ENCODE peak calls at places on chromosomes 11 and 22, in six cellular contexts. K, C, Y, N, A and W are unnamed samples.

GRCh38 chr11:128290106-128290840 is 297.1 kb downstream of the ETS1 start:
- DNase-seq in Y (peak), A (peak), C (no peak), K (peak), N (no peak), W (no peak)

GRCh38 chr22:49826603-49827306 is 918 bp downstream of the BRD1 start:
- DNase-seq in K (no peak), Y (no peak), N (no peak), C (no peak), A (no peak), W (no peak)

GRCh38 chr11:121282376-121282775 is 10.2 kb upstream of the SC5D start:
- DNase-seq in C (no peak), Y (no peak), N (no peak), A (no peak), K (no peak), W (no peak)

GRCh38 chr22:37639771-37640590 is 512 bp downstream of the SH3BP1 start:
- DNase-seq in N (no peak), Y (no peak), K (peak), A (no peak), C (peak), W (no peak)

GRCh38 chr11:25733777-25734176 is 598.2 kb upstream of the ANO3 start:
- DNase-seq in Y (no peak), A (no peak), C (no peak), K (no peak), N (no peak), W (no peak)

GRCh38 chr22:17132112-17132511 is 11.0 kb upstream of the TMEM121B start:
- DNase-seq in Y (no peak), A (no peak), N (no peak), C (no peak), K (no peak), W (no peak)

GRCh38 chr11:71251761-71252433 is 480 bp downstream of the SHANK2 start:
- DNase-seq in C (no peak), N (no peak), K (peak), A (no peak), Y (no peak), W (peak)

GRCh38 chr11:728901-729491 is 18.3 kb upstream of the TALDO1 start:
- DNase-seq in K (no peak), A (no peak), N (no peak), C (no peak), Y (no peak), W (no peak)

GRCh38 chr11:73344191-73344607 is 32.0 kb upstream of the RELT start:
- DNase-seq in Y (no peak), K (no peak), N (no peak), A (no peak), C (no peak), W (no peak)

GRCh38 chr11:5367461-5368074 is 16.0 kb upstream of the OR51M1 start:
- DNase-seq in Y (no peak), K (no peak), N (no peak), A (no peak), C (no peak), W (no peak)

GRCh38 chr11:17839973-17840611 is 105.5 kb downstream of the KCNC1 start:
- DNase-seq in K (no peak), Y (no peak), C (no peak), A (no peak), N (no peak), W (no peak)

GRCh38 chr11:61270354-61271070 is 24.6 kb downstream of the VWCE start:
- DNase-seq in Y (no peak), A (no peak), N (no peak), K (no peak), C (no peak), W (peak)

GRCh38 chr11:1387961-1388762 is 1.6 kb upstream of the BRSK2 start:
- DNase-seq in N (no peak), C (no peak), K (no peak), Y (peak), A (no peak), W (no peak)

GRCh38 chr11:118921929-118922744 is 3.6 kb downstream of the BCL9L start:
- DNase-seq in K (no peak), A (no peak), C (no peak), Y (peak), N (no peak), W (no peak)

GRCh38 chr11:34790620-34791019 is 125.6 kb downstream of the APIP start:
- DNase-seq in Y (no peak), N (no peak), K (no peak), C (no peak), A (no peak), W (no peak)

GRCh38 chr11:35089724-35090505 is 49.1 kb upstream of the CD44 start:
- DNase-seq in K (no peak), A (peak), N (no peak), Y (no peak), C (no peak), W (no peak)

GRCh38 chr11:720017-720641 is 14.1 kb downstream of the EPS8L2 start:
- DNase-seq in Y (no peak), C (no peak), K (no peak), N (no peak), A (no peak), W (no peak)

GRCh38 chr11:131579932-131580387 is 209.5 kb downstream of the NTM start:
- DNase-seq in N (no peak), Y (peak), K (peak), A (no peak), C (peak), W (peak)

GRCh38 chr11:117670924-117671323 is 126.1 kb downstream of the DSCAML1 start:
- DNase-seq in K (no peak), C (no peak), A (no peak), N (peak), Y (no peak), W (no peak)

GRCh38 chr11:103851166-103851651 is 185.2 kb upstream of the DDI1 start:
- DNase-seq in Y (no peak), K (no peak), C (no peak), N (no peak), A (no peak), W (no peak)

GRCh38 chr11:33703771-33704170 is 3.1 kb upstream of the C11orf91 start:
- DNase-seq in C (no peak), Y (no peak), K (no peak), A (no peak), N (no peak), W (no peak)

GRCh38 chr11:32658639-32659406 is 75.2 kb downstream of the EIF3M start:
- DNase-seq in N (no peak), C (no peak), A (no peak), Y (no peak), K (no peak), W (no peak)

GRCh38 chr22:38879102-38879729 is 7.2 kb upstream of the CBX6 start:
- DNase-seq in A (no peak), C (no peak), K (no peak), N (no peak), Y (no peak), W (no peak)

GRCh38 chr11:75797116-75797515 is 17.9 kb upstream of the UVRAG start:
- DNase-seq in K (no peak), N (no peak), C (no peak), Y (no peak), A (no peak), W (peak)

GRCh38 chr22:17086301-17086700 is 1.5 kb downstream of the IL17RA start:
- DNase-seq in K (no peak), Y (no peak), A (no peak), C (no peak), N (no peak), W (no peak)

GRCh38 chr11:86068138-86068861 is 584 bp downstream of the PICALM start:
- DNase-seq in Y (peak), C (peak), K (peak), A (no peak), N (no peak), W (no peak)

GRCh38 chr22:45895436-45896152 is 81.4 kb downstream of the WNT7B start:
- DNase-seq in K (no peak), N (no peak), A (no peak), C (no peak), Y (no peak), W (no peak)

GRCh38 chr22:50189849-50190181 is 4.1 kb downstream of the TRABD start:
- DNase-seq in C (no peak), A (no peak), K (no peak), Y (no peak), N (no peak), W (no peak)

GRCh38 chr11:38332046-38332445 is 1734.0 kb upstream of the RAG2 start:
- DNase-seq in C (no peak), Y (no peak), K (no peak), N (no peak), A (no peak), W (no peak)

GRCh38 chr11:2912498-2912897 is 16.7 kb downstream of the PHLDA2 start:
- DNase-seq in N (no peak), K (peak), C (no peak), A (no peak), Y (peak), W (no peak)

GRCh38 chr11:73237471-73238290 is 19.6 kb downstream of the P2RY2 start:
- DNase-seq in N (no peak), Y (peak), C (no peak), A (no peak), K (no peak), W (no peak)

GRCh38 chr11:32309541-32310217 is 125.7 kb downstream of the WT1 start:
- DNase-seq in Y (no peak), C (no peak), K (no peak), N (no peak), A (no peak), W (no peak)

GRCh38 chr11:75858613-75859012 is 43.6 kb downstream of the UVRAG start:
- DNase-seq in K (no peak), N (no peak), A (no peak), Y (no peak), C (no peak), W (no peak)

GRCh38 chr11:36009469-36009868 is 65.6 kb downstream of the LDLRAD3 start:
- DNase-seq in A (no peak), K (no peak), Y (no peak), N (no peak), C (no peak), W (no peak)

GRCh38 chr11:13287026-13287425 is 9.4 kb downstream of the BMAL1 start:
- DNase-seq in K (no peak), A (no peak), C (no peak), Y (no peak), N (no peak), W (no peak)

GRCh38 chr11:77063861-77064260 is 2.9 kb upstream of the CAPN5 start:
- DNase-seq in Y (no peak), N (no peak), A (no peak), K (no peak), C (no peak), W (no peak)

GRCh38 chr11:77064648-77065217 is 2.0 kb upstream of the CAPN5 start:
- DNase-seq in Y (no peak), C (no peak), N (no peak), A (no peak), K (no peak), W (no peak)

GRCh38 chr11:77066229-77067023 is at the start of gene CAPN5:
- DNase-seq in K (peak), Y (peak), A (no peak), C (peak), N (peak), W (peak)

GRCh38 chr11:77067776-77068460 is 1.1 kb downstream of the CAPN5 start:
- DNase-seq in N (no peak), K (no peak), C (no peak), Y (no peak), A (no peak), W (no peak)

DNA sequence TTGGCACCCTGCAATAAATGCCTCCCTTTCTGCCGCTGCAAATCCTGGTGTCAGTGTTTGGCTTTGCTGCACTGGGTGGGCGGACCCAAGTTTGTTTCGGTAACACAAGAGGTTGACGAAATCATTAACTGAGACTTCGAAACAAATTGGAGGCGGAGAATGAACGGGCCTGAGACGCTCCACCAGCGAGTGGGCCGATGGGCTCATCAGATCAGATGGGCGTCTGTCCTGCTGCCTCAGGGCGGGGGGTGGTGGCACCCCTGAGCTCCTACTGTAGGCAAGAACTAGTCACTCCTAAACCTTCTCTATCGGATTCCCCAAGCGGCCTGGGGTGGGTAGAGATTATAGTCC is 918 bp upstream of the CAPN5 start:
- DNase-seq in C (no peak), K (no peak), N (no peak), A (no peak), Y (no peak), W (no peak)
- TF ChIP-seq TAF1 in C (no peak), K (no peak), N (no peak), A (no peak), Y (no peak), W (no peak)

DNA sequence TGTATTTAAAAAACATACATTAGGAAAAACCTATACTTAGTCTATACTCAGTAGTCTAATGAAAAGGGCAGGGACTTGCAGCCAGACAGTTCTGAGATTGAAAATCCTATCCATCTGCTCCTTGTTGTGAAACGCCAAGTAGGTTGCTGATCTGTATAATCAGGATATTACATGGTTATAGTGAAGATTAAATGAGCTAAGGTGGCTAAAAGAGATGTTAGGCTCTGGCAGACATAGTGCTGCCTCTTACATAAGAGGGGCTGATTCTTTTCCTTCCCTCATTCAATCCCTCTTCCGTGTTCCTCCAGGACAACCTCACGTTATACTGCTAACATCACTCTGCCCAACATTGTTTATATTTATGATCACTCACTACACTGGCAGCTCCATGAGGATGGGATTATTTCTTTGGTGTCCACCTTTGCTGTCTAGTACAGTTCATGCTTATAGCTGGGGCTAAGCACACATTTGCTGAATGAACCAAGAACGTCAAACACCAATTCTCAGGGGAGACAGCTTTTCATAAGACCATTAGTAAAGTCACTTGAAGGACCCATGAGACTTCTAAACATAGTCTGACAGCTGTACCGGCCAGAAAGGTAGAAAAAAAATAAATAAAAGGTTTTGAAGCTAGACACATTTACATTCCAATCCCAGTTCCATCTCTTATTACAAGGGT is 46.3 kb downstream of the GAB2 start:
- DNase-seq in C (no peak), A (no peak), Y (no peak), N (no peak), K (no peak), W (no peak)
- TF ChIP-seq POLR2AphosphoS5 in C (no peak), A (no peak), Y (no peak), N (no peak), K (no peak), W (no peak)

DNA sequence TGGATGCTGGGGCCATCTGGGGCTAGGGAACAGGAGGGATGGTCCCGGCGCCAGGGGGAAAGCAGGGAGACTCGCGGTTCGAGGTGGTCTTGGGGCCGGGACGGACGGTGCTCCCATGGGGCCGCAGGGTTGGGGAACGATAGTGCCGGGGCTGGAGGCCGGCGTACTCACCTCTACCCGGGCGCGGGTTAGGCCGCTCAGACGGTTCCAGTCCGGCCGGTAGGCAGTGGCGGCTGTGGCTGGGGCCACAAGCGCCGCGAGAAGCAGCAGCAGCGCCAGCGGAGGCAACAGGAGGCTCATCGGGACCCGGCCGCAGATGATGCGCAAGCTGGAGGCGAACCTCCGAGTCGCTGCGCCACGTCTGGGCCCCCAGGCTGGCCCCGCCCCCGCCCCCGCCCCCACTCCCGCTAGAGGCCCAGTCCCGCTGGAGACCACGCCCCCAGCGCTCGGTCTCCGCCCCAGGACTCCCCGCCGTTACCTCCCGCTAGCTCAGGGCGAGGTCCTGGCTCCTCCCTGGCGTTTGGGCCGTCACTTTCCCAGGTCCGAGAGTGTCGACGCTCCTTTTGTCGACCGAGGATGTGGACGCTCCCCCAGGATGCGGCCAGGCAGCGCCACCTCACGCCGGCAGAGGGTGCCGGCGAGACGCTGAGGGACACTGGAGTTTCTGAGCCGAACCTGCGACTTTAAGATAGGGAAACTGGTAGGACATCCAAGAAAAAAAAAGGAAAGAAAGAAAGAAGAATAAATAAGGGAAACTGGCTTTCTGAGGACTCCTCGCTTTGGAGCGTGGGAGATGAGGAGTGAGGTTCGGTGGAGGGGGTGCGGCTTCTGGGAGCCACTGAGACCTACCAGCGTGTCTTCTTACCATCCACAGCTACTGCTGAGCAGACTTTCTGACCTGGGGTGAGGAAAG is at the start of gene SELENOM:
- DNase-seq in Y (peak), K (peak), A (peak), C (peak), N (peak), W (peak)
- TF ChIP-seq POLR2A in Y (no peak), K (no peak), A (peak), C (no peak), N (peak), W (no peak)

DNA sequence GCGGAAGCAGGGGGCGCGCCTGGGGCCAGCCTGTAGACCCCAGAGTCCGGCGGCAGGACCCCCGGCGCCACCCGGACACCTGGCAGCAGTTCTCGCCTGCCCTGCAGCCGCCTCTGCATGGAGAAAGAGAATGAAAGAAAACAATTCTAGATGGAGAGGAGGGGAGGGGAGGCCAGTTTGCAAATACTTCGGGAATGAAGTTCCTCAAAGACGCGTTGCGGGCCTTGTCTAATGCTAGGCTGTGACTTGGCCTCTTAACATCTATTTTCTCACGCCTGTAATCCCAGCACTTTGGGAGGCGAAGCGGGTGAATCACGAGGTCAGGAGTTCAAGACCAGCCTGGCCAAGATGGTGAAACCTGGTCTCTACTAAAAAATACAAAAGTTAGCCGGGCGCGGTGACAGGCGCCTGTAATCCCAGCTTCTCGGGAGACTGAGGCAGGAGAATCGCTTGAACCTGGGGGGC is 2.1 kb upstream of the BARX2 start:
- DNase-seq in Y (no peak), N (no peak), A (no peak), C (no peak), K (no peak), W (no peak)
- TF ChIP-seq TAF1 in Y (no peak), N (no peak), A (no peak), C (no peak), K (no peak), W (no peak)